ENCODE peak calls at places on chromosomes 3 and 15, in nine cellular contexts. B is HCT116, S is heart left ventricle, A is GM12878, R is upper lobe of left lung, V is right lobe of liver, O is gastrocnemius medialis, L is IMR-90, K is body of pancreas. Q is an unnamed sample. For H3K4me1 and H3K36me3, the result is how much of the 10 kb centered on the place peaks cover.

GRCh38 chr3:111867889-111868426 is 8.9 kb downstream of the PHLDB2 start:
- ATAC-seq in O (no peak), K (no peak), A (no peak), L (no peak), B (no peak), R (no peak), S (no peak), V (no peak), Q (no peak)

GRCh38 chr3:24088782-24089181 is 143.7 kb downstream of the NR1D2 start:
- ATAC-seq in B (peak), V (peak), A (peak), K (no peak), L (peak), O (no peak), R (no peak), S (no peak), Q (no peak)

GRCh38 chr3:197878427-197878826 is 71.6 kb upstream of the RPL35A start:
- ATAC-seq in B (no peak), S (no peak), K (no peak), L (no peak), R (no peak), A (peak), O (no peak), V (peak), Q (no peak)

GRCh38 chr3:185629554-185630181 is 43.6 kb downstream of the SENP2 start:
- ATAC-seq in B (no peak), A (peak), L (peak), S (no peak), R (peak), V (no peak), O (no peak), K (no peak), Q (no peak)

GRCh38 chr3:155554777-155555445 is 190.0 kb downstream of the PLCH1 start:
- ATAC-seq in K (peak), R (no peak), O (no peak), L (no peak), S (no peak), A (peak), B (no peak), V (peak), Q (no peak)

GRCh38 chr3:72401005-72401404 is 447.2 kb downstream of the SHQ1 start:
- ATAC-seq in O (no peak), K (no peak), R (no peak), A (no peak), L (no peak), B (no peak), S (no peak), V (no peak), Q (no peak)

GRCh38 chr3:111706527-111706926 is 111.4 kb upstream of the ZBED2 start:
- ATAC-seq in K (no peak), L (no peak), V (no peak), R (no peak), S (no peak), A (no peak), B (no peak), O (no peak), Q (no peak)

GRCh38 chr3:77053769-77054168 is 13.9 kb downstream of the ROBO2 start:
- ATAC-seq in A (no peak), O (no peak), K (no peak), S (no peak), V (peak), R (no peak), B (no peak), L (no peak), Q (no peak)

GRCh38 chr3:52650437-52650836 is 35.3 kb downstream of the PBRM1 start:
- ATAC-seq in K (no peak), S (no peak), A (no peak), O (no peak), V (no peak), B (no peak), L (peak), R (no peak), Q (no peak)

GRCh38 chr15:77191230-77191834 is 120.4 kb upstream of the TSPAN3 start:
- ATAC-seq in O (no peak), B (no peak), R (peak), S (no peak), K (no peak), V (no peak), A (no peak), L (no peak), Q (no peak)

GRCh38 chr15:77186518-77187095 is 115.7 kb upstream of the TSPAN3 start:
- ATAC-seq in S (no peak), L (peak), O (no peak), K (peak), R (peak), B (peak), A (peak), V (peak), Q (no peak)

GRCh38 chr15:77185242-77185785 is 114.4 kb upstream of the TSPAN3 start:
- ATAC-seq in B (no peak), V (no peak), L (no peak), K (no peak), A (peak), S (no peak), O (no peak), R (no peak), Q (no peak)

GRCh38 chr15:77192451-77192850 is 121.5 kb upstream of the TSPAN3 start:
- ATAC-seq in B (no peak), L (no peak), V (no peak), R (peak), O (no peak), A (no peak), K (no peak), S (no peak), Q (no peak)

DNA sequence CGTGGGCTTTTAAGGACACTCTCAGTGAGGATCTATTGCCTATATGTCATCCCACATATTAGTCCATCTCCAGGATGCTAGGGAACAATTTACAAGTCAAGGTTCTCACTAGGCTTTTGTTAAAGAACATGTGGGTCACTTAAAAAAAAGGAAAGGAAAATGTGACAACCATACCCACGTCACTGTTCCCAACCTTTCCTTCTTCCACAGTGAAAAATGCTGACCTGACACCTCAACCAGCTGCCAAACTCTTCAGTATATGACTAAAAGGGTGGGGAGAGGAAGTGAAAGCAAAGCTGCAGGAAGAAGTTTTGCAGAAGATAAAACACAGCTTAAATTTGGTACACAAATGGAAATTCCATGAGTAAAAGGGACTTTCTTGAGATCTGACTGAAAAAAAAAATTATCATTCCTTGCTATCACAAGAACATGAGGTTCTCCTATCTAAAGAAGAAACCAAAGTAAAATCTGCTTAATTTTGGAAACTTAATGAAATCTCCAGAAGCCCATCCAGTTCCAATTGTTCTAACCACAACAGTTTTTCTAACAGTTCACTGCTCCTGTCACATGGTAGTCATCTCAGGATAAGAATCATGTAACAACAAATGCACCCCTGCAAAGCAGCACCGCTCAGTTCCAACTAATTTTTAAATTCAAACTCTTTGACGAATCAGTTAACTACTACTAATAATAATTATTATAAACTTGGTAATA is 117.0 kb upstream of the TSPAN3 start:
- ATAC-seq in O (peak), B (no peak), V (peak), A (peak), R (peak), L (peak), K (peak), S (peak), Q (peak)
- TF ChIP-seq POLR2A in O (no peak), B (no peak), V (no peak), A (no peak), R (no peak), L (no peak), K (no peak), S (no peak), Q (no peak)

GRCh38 chr3:13193320-13194284 is 120.4 kb upstream of the IQSEC1 start:
- ATAC-seq in A (no peak), O (peak), V (no peak), R (no peak), B (no peak), S (no peak), L (no peak), K (no peak), Q (no peak)

GRCh38 chr3:13197281-13197680 is 124.1 kb upstream of the IQSEC1 start:
- ATAC-seq in V (no peak), O (no peak), R (no peak), A (no peak), K (no peak), B (no peak), L (no peak), S (no peak), Q (no peak)

GRCh38 chr3:13192471-13193213 is 119.4 kb upstream of the IQSEC1 start:
- ATAC-seq in B (peak), S (no peak), A (peak), K (no peak), R (no peak), O (no peak), L (peak), V (peak), Q (no peak)

GRCh38 chr3:13195374-13195773 is 122.1 kb upstream of the IQSEC1 start:
- ATAC-seq in S (no peak), V (no peak), B (no peak), A (no peak), R (no peak), L (no peak), K (no peak), O (no peak), Q (no peak)

DNA sequence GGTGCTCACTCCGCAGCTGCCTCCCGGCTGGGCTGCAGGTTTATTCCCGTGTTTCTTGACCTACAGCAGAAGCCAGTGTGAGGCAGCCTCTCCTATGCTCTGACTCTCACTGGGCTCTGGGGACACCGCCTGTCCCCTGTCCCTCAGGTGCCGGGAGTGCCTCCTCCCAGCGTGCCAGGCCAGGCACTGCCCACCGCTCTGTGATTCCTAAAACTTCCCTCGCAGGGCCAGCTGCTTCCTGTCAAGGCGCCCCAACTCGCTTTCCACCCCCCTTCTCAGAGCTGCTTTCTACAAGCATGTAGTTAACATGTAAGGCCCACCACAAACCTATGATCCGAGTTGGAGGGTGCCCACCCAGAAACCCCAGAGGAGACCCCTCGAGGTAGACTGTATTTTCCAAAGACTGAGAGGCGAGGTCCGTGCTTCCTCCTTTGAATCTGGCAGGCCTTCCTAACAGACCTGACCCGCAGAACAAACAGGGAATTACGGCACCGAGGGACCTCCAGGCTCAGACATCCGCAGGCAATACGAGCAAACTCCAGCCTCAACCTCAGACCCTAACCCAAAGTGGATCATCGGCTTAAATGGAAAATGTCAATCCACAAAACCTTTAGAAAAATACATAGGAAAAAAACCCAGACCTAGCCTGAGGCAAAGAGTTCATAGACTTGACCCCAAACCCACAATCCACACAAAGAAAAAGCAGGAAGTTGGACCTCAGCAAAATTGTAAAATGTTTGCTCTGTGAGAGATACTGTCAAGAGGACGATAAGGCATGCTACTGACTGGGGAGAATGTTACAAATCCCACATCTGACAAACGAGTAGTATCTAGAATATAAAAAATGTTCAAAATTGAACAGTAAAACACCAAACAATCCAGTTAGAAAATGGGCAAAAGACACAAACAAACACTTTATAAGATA is 121.3 kb upstream of the IQSEC1 start:
- ATAC-seq in S (no peak), V (peak), R (no peak), B (no peak), A (no peak), O (no peak), L (no peak), K (no peak), Q (no peak)
- H3K4me1 ChIP-seq in S (under half), V (under half), R (under half), B (under half), A (under half), O (under half), L (under half), K (under half), Q (under half)

GRCh38 chr15:59273266-59273665 is 66.6 kb downstream of the LDHAL6B start:
- ATAC-seq in B (peak), A (no peak), V (peak), S (no peak), R (no peak), L (no peak), O (no peak), K (no peak), Q (no peak)

GRCh38 chr15:59271595-59272201 is 65.1 kb downstream of the LDHAL6B start:
- ATAC-seq in O (no peak), R (no peak), B (no peak), L (no peak), K (no peak), V (peak), S (no peak), A (no peak), Q (no peak)

GRCh38 chr15:59276225-59277178 is 69.9 kb downstream of the LDHAL6B start:
- ATAC-seq in O (no peak), R (no peak), V (peak), K (no peak), L (no peak), S (no peak), A (no peak), B (peak), Q (no peak)

GRCh38 chr15:59278120-59278519 is 71.5 kb downstream of the LDHAL6B start:
- ATAC-seq in S (no peak), K (no peak), O (no peak), B (no peak), A (no peak), L (no peak), R (no peak), V (no peak), Q (no peak)

DNA sequence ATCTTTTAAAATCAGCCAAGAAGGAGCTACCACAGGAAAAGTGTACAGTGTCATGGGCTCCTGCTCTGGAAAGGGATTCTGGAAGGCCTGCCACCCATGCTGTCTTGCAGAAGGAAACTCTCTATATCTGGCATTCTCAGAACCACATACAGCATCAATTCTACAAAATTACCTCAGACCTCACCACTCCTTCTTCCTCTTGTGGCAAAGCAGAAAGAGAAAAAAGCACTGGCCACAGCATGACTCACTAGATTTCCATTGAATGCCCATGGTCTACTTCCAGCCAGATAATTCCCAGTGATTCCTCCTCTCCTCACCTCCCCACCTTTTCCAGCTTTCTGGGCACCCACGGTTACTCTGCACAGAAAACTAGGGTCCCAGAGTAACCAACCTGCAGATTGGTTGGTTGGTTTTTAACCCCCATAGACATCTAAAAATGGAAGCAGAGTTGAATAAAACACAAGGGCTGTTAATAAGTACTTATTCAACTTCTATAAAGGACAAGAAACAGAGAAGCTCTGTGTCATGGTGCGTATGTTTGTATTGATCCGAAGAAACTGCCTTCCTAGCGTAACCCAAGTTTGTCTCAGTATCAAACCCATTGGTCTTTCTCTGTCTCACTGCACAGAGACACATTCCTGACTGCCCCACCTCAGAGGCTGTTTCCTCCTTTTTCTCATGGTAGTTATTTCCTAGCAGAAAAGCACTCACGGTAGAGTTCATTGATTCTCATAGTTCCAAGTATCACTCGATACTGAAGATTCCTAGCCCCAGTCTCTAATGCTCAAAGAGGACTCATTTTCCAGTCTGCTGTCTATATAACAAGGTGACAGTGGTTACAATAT is 67.7 kb downstream of the LDHAL6B start:
- ATAC-seq in K (no peak), A (peak), R (no peak), V (peak), O (no peak), S (no peak), L (peak), B (no peak), Q (no peak)
- H3K36me3 ChIP-seq in K (under half), A (under half), R (under half), V (under half), O (under half), S (under half), L (under half), B (under half), Q (under half)

DNA sequence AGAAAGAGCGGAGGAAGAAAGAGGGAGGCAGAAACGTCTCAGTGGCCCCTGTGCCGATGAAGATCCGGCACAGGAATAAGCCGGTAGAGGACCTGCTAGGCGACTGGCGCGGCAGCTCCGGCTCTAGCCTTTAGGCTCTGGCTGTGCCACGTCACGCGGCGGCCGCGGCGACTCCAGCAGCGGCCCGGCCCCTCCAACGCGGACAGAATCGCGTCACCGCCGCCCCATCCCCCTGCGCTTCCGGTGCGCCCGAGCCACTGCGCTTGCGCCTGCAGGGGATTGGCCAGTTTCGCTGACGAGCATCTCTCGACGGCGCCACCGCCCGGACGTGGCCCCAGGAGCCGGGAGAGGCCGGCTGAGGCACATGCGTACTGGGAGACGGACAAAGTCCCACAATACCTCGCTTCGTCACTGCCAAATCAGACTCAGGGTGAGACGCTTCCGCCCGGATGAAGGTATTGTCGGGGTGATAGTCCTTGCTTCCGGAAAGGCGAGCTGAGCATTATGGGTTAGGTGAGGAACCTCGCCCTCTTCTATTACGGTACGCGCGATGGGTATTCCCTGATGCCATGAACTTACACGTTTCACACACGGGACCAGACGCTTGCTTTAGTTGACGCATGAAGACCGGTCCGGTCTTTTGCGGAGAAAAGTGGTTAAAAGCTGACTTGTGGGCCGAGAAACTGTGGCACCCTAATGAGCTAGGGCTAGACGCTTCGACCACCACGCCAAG is at the start of gene ARF4:
- ATAC-seq in R (peak), L (peak), A (peak), S (peak), O (peak), V (peak), K (peak), B (peak), Q (peak)
- TF ChIP-seq POLR2A in R (peak), L (peak), A (peak), S (peak), O (peak), V (peak), K (peak), B (peak), Q (peak)

GRCh38 chr15:40451497-40452158 is 10.9 kb downstream of the BAHD1 start:
- ATAC-seq in B (no peak), V (no peak), K (no peak), R (no peak), L (no peak), O (no peak), A (peak), S (no peak), Q (no peak)
- H3K4me1 ChIP-seq in B (under half), V (under half), K (half or more), R (under half), L (under half), O (under half), A (under half), S (half or more), Q (under half)

DNA sequence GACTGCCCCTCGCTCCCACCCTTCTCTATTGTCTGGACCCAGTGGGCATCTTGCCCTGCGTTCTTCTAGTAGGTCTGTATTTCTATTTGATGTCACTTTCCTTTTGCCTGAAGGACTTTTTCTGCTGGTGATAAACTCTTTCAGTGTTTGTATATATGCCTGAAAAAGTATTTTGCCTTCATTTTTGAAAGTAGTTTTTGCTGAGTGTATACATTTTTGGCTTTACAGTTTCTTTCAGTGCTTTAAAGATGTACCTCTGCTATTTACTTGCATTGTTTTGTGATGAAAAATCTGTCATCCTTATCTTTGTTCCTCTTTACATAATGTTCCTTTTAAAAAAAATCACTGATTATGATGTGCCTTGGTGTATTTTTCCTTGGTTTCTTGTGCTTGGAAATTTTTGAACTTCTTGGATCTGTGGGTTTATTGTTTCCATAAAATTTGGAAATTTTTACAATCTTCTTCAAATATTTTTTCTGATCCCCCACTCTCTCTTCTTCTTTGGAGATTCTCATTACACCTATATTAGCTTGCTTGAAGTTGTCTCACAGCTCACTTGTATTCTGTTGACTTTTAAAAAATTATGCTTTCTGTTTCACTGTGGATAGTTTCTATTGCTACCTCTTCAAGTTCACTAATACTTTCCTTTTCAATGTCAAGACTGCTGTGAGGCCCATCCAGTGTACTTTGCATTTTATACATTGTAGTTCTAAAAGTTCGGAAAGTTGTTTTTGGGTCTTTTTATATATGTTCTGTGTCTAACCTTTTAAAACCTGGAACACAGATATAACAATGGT is 67.8 kb downstream of the RGMA start:
- ATAC-seq in K (no peak), A (peak), R (no peak), B (no peak), L (no peak), S (no peak), O (no peak), V (no peak), Q (no peak)
- H3K36me3 ChIP-seq in K (under half), A (half or more), R (half or more), B (half or more), L (half or more), S (under half), O (under half), V (under half), Q (half or more)

Q was measured in gastroesophageal sphincter.